ENCODE peak calls at places on chromosomes 6 and 20, in five cellular contexts. U is H1, D is HepG2, R is IMR-90, Z is K562. Y is an unnamed sample.
A peak's percentile ranks its signal among the peaks of the same experiment; 100 is the strongest.

GRCh38 chr6:13422601-13423247 is 64.7 kb downstream of the GFOD1 start:
- DNase-seq in Z (no peak), R (peak; percentile 36), D (no peak), U (no peak), Y (no peak)

GRCh38 chr20:4154958-4155411 is 139.6 kb upstream of the RNF24 start:
- DNase-seq in U (no peak), R (no peak), Z (peak; percentile 15), D (no peak), Y (peak; percentile 72)

GRCh38 chr20:18166241-18166881 is 28.7 kb downstream of the KAT14 start:
- DNase-seq in D (no peak), R (no peak), Z (no peak), U (no peak), Y (no peak)

GRCh38 chr6:33206864-33207568 is 1.3 kb upstream of the RING1 start:
- DNase-seq in D (no peak), Z (no peak), U (no peak), R (peak; percentile 72), Y (no peak)

GRCh38 chr20:63025534-63026331 is 19.0 kb upstream of the BHLHE23 start:
- DNase-seq in Z (no peak), D (no peak), R (peak; percentile 7), U (no peak), Y (peak; percentile 23)

GRCh38 chr20:58691773-58692578 is 624 bp upstream of the NPEPL1 start:
- DNase-seq in R (no peak), D (no peak), U (peak; percentile 59), Z (no peak), Y (no peak)

GRCh38 chr6:107021786-107022185 is 6.2 kb upstream of the MTRES1 start:
- DNase-seq in D (no peak), U (no peak), Z (no peak), R (no peak), Y (no peak)

GRCh38 chr20:64222273-64222672 is 33.3 kb upstream of the PCMTD2 start:
- DNase-seq in U (no peak), D (no peak), R (peak; percentile 37), Z (no peak), Y (no peak)

GRCh38 chr6:144352310-144352709 is 67.2 kb downstream of the UTRN start:
- DNase-seq in D (no peak), R (no peak), Z (no peak), U (no peak), Y (no peak)

GRCh38 chr6:46734867-46735719 is at the start of gene PLA2G7:
- DNase-seq in R (no peak), U (peak; percentile 74), Z (no peak), D (no peak), Y (peak; percentile 6)

GRCh38 chr20:1212607-1213396 is 9.5 kb downstream of the C20orf202 start:
- DNase-seq in D (peak; percentile 80), Z (peak; percentile 89), R (peak; percentile 72), U (peak; percentile 77), Y (peak; percentile 83)

GRCh38 chr20:50195524-50196120 is 5.0 kb downstream of the CEBPB start:
- DNase-seq in D (no peak), R (peak; percentile 64), Z (no peak), U (no peak), Y (no peak)

GRCh38 chr20:8670207-8670899 is 398.5 kb upstream of the PLCB4 start:
- DNase-seq in Z (no peak), D (no peak), U (no peak), R (no peak), Y (no peak)

GRCh38 chr6:147689398-147689797 is 180.9 kb downstream of the SAMD5 start:
- DNase-seq in D (no peak), U (no peak), R (peak; percentile 54), Z (no peak), Y (no peak)

GRCh38 chr20:62953839-62954703 is 1.6 kb downstream of the SLC17A9 start:
- DNase-seq in Z (no peak), U (peak; percentile 67), R (peak; percentile 54), D (peak; percentile 95), Y (no peak)

GRCh38 chr20:57432874-57433491 is 41.8 kb downstream of the RBM38 start:
- DNase-seq in Z (peak; percentile 89), D (no peak), U (no peak), R (no peak), Y (peak; percentile 31)

GRCh38 chr6:13573669-13574110 is 711 bp upstream of the SIRT5 start:
- DNase-seq in D (peak; percentile 29), U (no peak), R (peak; percentile 46), Z (peak; percentile 66), Y (peak; percentile 29)

GRCh38 chr20:2652724-2653510 is 485 bp downstream of the NOP56 start:
- DNase-seq in D (peak; percentile 30), Z (no peak), R (no peak), U (no peak), Y (no peak)

GRCh38 chr20:14958626-14959025 is 621.2 kb upstream of the FLRT3 start:
- DNase-seq in D (no peak), Z (no peak), R (no peak), U (no peak), Y (no peak)
- TF ChIP-seq USF2 in D (no peak), Z (no peak), R (no peak), U (no peak), Y (no peak)

DNA sequence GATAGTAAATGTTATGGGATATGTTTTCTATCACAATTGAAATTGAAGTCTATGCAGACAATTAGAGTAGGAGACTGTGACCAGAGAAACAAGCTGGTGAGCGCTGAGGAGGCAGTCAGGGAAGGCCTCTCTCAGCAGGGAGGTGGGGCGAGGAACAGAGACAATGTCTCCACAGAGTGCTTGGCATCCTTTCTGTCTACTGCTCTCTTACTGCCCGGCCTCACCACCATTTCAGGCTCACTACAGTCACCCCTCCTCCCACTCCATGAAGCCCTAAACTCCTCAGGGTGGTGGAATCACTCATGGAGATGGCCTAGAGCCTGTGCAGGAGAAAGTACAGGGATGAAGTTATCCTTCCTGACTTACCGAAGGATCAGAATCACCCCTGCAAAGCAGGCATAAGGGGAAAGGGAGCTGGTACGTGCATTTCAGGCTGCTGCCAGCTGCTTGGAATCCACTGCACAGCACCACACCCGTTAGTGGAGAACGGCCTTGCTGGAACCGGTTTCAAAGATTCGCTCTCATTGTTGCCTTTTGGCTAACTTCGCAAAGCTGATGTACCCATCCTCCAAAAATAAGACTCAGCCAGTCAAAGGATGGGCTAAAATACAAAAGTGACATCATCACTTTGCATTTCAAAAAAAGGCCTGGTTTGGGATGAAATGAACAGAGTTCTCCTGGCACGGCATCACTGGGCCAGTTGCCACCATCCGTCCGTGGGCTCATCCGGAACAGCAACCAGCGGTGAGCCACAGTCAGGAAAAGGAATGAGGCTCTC is 67.3 kb downstream of the SLC22A23 start:
- DNase-seq in Z (no peak), D (no peak), U (no peak), R (peak; percentile 16), Y (no peak)
- TF ChIP-seq MAFK in Z (no peak), D (no peak), U (no peak), R (no peak), Y (no peak)

GRCh38 chr6:8080338-8081151 is 16.4 kb upstream of the BLOC1S5 start:
- DNase-seq in D (peak; percentile 73), R (peak; percentile 82), Z (peak; percentile 46), U (no peak), Y (no peak)

GRCh38 chr6:8085053-8085511 is 17.3 kb downstream of the EEF1E1 start:
- DNase-seq in Z (peak; percentile 77), D (peak; percentile 97), U (no peak), R (peak; percentile 95), Y (no peak)

GRCh38 chr6:8082572-8082953 is 18.4 kb upstream of the BLOC1S5 start:
- DNase-seq in D (no peak), Z (no peak), U (no peak), R (no peak), Y (no peak)

GRCh38 chr6:8084586-8084985 is 17.8 kb downstream of the EEF1E1 start:
- DNase-seq in Z (no peak), R (no peak), D (peak; percentile 42), U (no peak), Y (no peak)

GRCh38 chr6:8082954-8083858 is 19.0 kb upstream of the BLOC1S5 start:
- DNase-seq in Z (peak; percentile 26), U (no peak), R (peak; percentile 96), D (no peak), Y (peak; percentile 31)
- TF ChIP-seq USF2 in Z (no peak), U (no peak), R (no peak), D (no peak), Y (no peak)

DNA sequence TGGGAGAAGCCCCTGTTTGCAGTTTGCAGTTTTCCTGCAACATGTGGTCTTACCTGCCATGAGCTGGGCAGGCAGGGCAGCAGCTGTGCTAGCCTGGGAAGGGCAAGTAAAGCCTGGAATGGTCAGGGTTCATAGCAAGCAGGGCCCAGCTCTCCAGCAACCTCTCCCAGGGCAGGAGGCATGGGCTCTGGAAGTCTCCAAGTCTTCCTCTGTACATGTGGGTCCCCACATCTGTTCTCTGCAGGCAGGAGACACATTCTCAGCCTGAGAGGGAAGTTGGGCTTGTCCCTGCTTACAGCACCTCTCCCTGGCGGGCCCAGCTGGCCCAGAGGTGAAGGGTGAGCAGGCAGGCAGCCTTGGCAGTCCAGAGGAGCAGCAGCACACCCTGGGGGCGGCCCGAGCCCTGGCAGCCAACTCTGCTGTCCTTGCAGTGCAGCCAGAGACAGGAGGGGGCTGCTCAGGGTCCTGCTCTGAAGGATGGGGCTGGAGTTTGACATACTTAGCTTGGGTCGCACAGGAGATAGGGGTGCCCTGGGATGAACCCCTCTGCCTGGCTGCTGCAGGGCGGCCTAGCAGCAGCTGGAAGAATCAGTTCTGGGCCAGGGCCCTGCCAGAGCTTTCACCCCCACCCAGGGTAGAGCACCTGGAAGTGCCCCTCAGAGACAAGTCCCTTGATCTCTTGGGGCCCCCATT is 176.0 kb downstream of the MRPL14 start:
- DNase-seq in R (no peak), Z (peak; percentile 78), U (peak; percentile 85), D (peak; percentile 73), Y (no peak)
- TF ChIP-seq MAFK in R (no peak), Z (no peak), U (no peak), D (no peak), Y (no peak)

GRCh38 chr6:119612176-119612870 is 262.8 kb upstream of the MAN1A1 start:
- DNase-seq in D (peak; percentile 4), Z (no peak), U (no peak), R (peak; percentile 8), Y (no peak)
- TF ChIP-seq USF2 in D (no peak), Z (no peak), U (no peak), R (no peak), Y (no peak)

Y was measured in A549.